ENCODE peak calls at places on chromosomes 6 and 20, in four cellular contexts. Y, N, Z and M are unnamed samples. For H3K4me1, the result is how much of the 10 kb centered on the place peaks cover.

GRCh38 chr6:25419879-25420278 is 140.7 kb downstream of the CARMIL1 start:
- DNase-seq in Y (no peak), Z (no peak), N (no peak), M (no peak)

GRCh38 chr6:25582101-25582500 is 69.9 kb upstream of the SCGN start:
- DNase-seq in Y (peak), N (no peak), Z (no peak), M (no peak)

GRCh38 chr6:67219336-67219735 is 1415.7 kb upstream of the ADGRB3 start:
- DNase-seq in Z (no peak), N (no peak), Y (no peak), M (no peak)

GRCh38 chr20:29298759-29299613 is 1958.5 kb upstream of the DEFB115 start:
- DNase-seq in Y (no peak), Z (no peak), N (no peak), M (no peak)

GRCh38 chr6:149929422-149929821 is 6.5 kb upstream of the RAET1G start:
- DNase-seq in Y (peak), Z (no peak), N (no peak), M (no peak)

GRCh38 chr6:159217595-159218275 is 48.5 kb downstream of the FNDC1 start:
- DNase-seq in N (peak), Y (peak), Z (no peak), M (no peak)

GRCh38 chr6:332671-333070 is 40.4 kb downstream of the DUSP22 start:
- DNase-seq in Y (no peak), Z (no peak), N (no peak), M (no peak)

GRCh38 chr20:4014031-4014474 is 1.3 kb downstream of the RNF24 start:
- DNase-seq in Z (no peak), Y (peak), N (peak), M (no peak)

GRCh38 chr6:144360401-144360800 is 75.3 kb downstream of the UTRN start:
- DNase-seq in N (no peak), Y (peak), Z (no peak), M (no peak)

GRCh38 chr6:116533233-116533957 is 12.1 kb downstream of the TRAPPC3L start:
- DNase-seq in Z (no peak), N (no peak), Y (no peak), M (no peak)

GRCh38 chr20:47220161-47220582 is 136.3 kb downstream of the ZMYND8 start:
- DNase-seq in Y (peak), Z (no peak), N (peak), M (no peak)

GRCh38 chr6:11009353-11009752 is 34.8 kb downstream of the ELOVL2 start:
- DNase-seq in Y (peak), N (no peak), Z (no peak), M (no peak)

GRCh38 chr6:25441658-25442276 is 162.6 kb downstream of the CARMIL1 start:
- DNase-seq in N (no peak), Z (no peak), Y (no peak), M (no peak)

GRCh38 chr6:32816746-32817204 is at the start of gene HLA-DOB:
- DNase-seq in Z (no peak), N (no peak), Y (peak), M (no peak)

GRCh38 chr20:58153121-58153520 is 75.3 kb downstream of the ANKRD60 start:
- DNase-seq in Y (no peak), Z (no peak), N (no peak), M (no peak)

GRCh38 chr6:149938571-149939462 is 3.0 kb upstream of the ULBP2 start:
- DNase-seq in N (peak), Y (peak), Z (no peak), M (no peak)

GRCh38 chr20:9705722-9706476 is 133.0 kb downstream of the PAK5 start:
- DNase-seq in Z (no peak), N (no peak), Y (no peak), M (no peak)

DNA sequence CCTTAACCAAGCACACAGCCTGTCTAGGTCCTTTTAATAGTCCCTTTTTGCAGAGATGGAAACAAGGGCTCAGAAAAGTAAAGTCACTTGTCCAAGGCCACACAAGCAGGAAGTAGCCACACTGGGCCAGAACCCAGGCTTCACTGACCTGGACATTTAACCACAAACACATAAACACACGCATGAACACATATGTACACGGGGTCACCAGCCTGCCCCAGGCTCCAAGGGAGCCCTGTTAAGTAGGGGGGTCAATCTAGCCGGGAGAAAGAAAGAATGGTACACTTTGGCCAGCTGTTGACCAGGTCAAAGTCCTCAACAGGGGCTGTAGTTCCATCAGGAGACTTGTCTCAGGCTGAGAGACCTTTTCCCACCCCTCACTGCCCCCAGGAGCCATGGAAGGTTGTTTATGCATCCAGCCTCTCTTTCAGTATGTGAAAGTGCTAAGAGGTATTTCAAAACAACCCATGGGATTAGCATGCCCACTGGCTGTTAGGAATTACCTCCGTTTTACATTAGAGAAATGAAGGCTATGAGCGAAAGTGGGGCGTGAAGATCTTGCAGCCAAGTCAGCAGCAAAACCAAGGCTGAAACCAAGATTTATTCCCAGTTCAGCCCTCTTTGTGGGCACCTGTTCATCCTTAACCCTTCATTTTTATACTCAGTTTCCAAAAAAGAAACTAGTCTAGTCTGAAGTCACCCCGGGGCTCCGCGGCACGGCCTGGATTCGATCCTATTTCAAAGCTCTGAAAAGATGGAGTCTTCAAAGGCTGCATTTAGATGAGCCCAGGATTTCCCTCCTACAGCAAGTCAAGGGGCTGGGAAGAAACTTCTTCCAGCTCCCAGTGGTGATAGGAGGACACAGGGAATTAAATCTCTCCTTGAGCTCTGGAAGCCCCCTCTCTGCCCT is 9.8 kb downstream of the SDC4 start:
- DNase-seq in Y (no peak), Z (no peak), N (no peak), M (no peak)
- H3K27ac ChIP-seq in Y (peak), Z (peak), N (peak), M (peak)

DNA sequence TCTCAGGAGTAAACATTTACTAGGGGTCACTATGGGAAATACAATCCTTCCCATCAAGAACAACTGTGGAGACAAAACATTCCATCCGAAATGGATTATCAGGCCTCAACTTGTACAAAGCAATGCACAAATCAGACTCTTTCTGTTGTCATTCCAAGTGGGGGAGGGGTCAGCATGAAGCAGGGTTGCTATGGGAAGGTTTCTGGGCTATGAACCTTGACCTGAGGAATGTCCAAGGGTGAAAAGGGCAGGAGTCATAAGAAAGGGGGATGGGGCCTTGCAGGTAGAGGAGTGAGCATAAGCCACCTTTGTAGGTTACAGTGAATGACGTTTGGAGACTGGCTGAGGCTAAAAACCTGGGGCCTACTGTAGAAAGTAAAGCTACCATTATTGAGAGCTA is 3.1 kb downstream of the METTL24 start:
- DNase-seq in Z (no peak), Y (no peak), N (no peak), M (no peak)
- H3K4me1 ChIP-seq in Z (under half), Y (under half), N (under half), M (under half)

DNA sequence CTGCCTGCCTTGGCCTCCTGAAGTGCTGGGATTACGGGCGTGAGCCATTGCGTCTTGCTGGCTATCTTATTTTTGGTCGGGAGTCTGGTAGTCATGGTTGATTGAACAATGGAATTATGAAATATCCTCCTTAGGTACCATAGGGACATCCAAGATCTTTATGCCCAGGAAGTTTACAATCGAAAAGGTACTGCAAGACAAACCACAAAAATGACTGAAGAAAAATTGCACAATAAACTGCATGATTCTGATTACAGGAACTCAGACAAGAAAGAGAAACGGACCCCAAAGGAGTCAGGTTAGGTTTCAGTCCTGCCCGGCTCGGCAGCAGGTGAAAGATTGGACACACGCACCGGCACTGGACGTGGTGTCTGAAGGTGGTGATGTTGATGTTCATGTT is 5.3 kb downstream of the SLC26A8 start:
- DNase-seq in N (no peak), Z (no peak), Y (no peak), M (no peak)
- H3K27ac ChIP-seq in N (no peak), Z (no peak), Y (no peak), M (no peak)

GRCh38 chr6:48813821-48814220 is 649.2 kb downstream of the MMUT start:
- DNase-seq in Y (no peak), N (no peak), Z (no peak), M (no peak)

GRCh38 chr6:48817714-48818113 is 645.3 kb downstream of the MMUT start:
- DNase-seq in Y (peak), N (no peak), Z (no peak), M (no peak)

GRCh38 chr6:48809700-48810099 is 653.4 kb downstream of the MMUT start:
- DNase-seq in N (no peak), Y (no peak), Z (no peak), M (no peak)

GRCh38 chr6:48814957-48815356 is 648.1 kb downstream of the MMUT start:
- DNase-seq in N (no peak), Y (no peak), Z (no peak), M (no peak)
- H3K4me1 ChIP-seq in N (under half), Y (under half), Z (under half), M (under half)

GRCh38 chr6:121837545-121838229 is 402.2 kb downstream of the GJA1 start:
- DNase-seq in Z (no peak), Y (no peak), N (no peak), M (no peak)
- H3K27ac ChIP-seq in Z (no peak), Y (no peak), N (no peak), M (peak)

DNA sequence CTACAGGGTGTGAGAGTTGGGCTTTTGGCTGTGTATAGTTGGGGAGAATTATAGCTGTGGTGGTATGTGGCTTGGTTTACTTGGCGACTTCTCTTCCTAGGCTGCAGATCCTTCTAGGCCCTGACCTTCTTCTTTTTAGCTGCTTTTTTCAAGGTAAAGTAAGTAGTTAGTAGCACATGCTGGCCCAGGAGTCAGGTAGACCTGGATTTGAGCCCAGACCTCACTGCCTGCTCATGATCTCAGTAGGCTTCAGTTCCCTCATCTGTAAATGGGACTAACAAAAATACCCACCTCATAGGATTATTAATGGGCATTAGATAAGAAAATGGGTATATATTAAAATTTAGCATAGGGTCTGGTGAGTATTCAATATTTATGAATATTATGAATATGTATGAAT is 17.4 kb upstream of the TMEM217 start:
- DNase-seq in Z (no peak), N (no peak), Y (no peak), M (no peak)
- H3K4me1 ChIP-seq in Z (under half), N (under half), Y (under half), M (under half)

DNA sequence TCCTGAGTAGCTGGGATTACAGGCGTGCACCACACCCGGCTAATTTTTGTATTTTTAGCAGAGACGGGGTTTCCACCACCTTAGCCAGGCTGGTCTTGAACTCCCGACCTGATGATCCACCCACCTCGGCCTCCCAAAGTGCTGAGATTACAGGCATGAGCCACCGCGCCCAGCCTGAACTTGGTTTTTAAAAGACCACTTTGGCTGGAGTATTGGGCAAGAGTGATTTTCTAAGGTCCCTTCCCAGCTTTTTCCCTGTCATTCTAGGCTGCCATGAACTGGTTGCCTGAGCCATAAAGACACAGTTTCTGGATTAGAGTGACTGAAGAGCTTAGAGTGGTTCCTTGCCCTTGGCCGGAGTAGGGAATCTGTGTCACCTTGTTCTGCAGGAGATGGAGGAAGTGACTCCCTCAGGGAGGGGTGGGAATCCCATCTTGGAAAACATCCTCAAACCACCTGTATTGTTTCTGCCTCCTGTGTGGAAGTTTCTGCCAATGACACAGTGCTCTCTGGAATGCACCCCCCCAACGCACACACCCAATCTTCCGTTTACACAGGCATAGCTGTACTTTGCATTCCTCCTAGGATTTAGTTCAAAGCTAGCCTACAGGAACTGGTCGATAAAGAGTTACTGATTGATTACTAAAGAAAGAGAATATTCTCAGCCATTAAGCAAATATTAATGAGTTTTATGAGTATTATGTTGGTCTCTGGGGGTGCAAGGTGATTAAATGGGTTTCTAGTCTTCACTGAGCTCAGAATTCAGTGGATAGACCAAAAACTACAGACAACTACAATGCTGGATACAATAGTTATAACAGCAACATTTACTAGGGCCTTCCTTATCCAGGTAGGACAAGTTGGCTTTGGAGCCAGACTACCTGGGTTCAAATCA is 18.2 kb downstream of the BCL2L1 start:
- DNase-seq in Y (peak), Z (no peak), N (peak), M (no peak)
- H3K27ac ChIP-seq in Y (peak), Z (peak), N (peak), M (peak)